ENCODE peak calls at places on chromosomes 11 and 22, in six cellular contexts. One of them, this sample, is unnamed.

GRCh38 chr11:91220476-91221202 is 997.8 kb upstream of the CHORDC1 start:
- DNase-seq in fibroblast of lung: peak; percentile 42
- DNase-seq in ovary: no peak
- DNase-seq in ACHN: no peak
- DNase-seq in EL: peak; percentile 34
- DNase-seq in stimulated activated CD4-positive, alpha-beta T cell treated with anti-CD3 and anti-CD28 coated beads, Interleukin-15, amount 100 ng/mL, for 1 hour: no peak
- DNase-seq in this sample: no peak

GRCh38 chr11:110960167-110960566 is 247.9 kb upstream of the ARHGAP20 start:
- DNase-seq in fibroblast of lung: no peak
- DNase-seq in ovary: no peak
- DNase-seq in ACHN: no peak
- DNase-seq in EL: no peak
- DNase-seq in stimulated activated CD4-positive, alpha-beta T cell treated with anti-CD3 and anti-CD28 coated beads, Interleukin-15, amount 100 ng/mL, for 1 hour: no peak
- DNase-seq in this sample: no peak

GRCh38 chr11:34637303-34637702 is 16.4 kb downstream of the EHF start:
- DNase-seq in fibroblast of lung: no peak
- DNase-seq in ovary: no peak
- DNase-seq in ACHN: no peak
- DNase-seq in EL: no peak
- DNase-seq in stimulated activated CD4-positive, alpha-beta T cell treated with anti-CD3 and anti-CD28 coated beads, Interleukin-15, amount 100 ng/mL, for 1 hour: no peak
- DNase-seq in this sample: no peak

GRCh38 chr11:12455938-12456337 is 78.6 kb downstream of the PARVA start:
- DNase-seq in fibroblast of lung: peak; percentile 87
- DNase-seq in ovary: no peak
- DNase-seq in ACHN: no peak
- DNase-seq in EL: peak; percentile 84
- DNase-seq in stimulated activated CD4-positive, alpha-beta T cell treated with anti-CD3 and anti-CD28 coated beads, Interleukin-15, amount 100 ng/mL, for 1 hour: no peak
- DNase-seq in this sample: no peak

GRCh38 chr22:18929459-18929858 is 6.6 kb downstream of the PRODH start:
- DNase-seq in fibroblast of lung: no peak
- DNase-seq in ovary: no peak
- DNase-seq in ACHN: no peak
- DNase-seq in EL: no peak
- DNase-seq in stimulated activated CD4-positive, alpha-beta T cell treated with anti-CD3 and anti-CD28 coated beads, Interleukin-15, amount 100 ng/mL, for 1 hour: no peak
- DNase-seq in this sample: no peak

GRCh38 chr22:20577549-20577975 is 70.2 kb downstream of the MED15 start:
- DNase-seq in fibroblast of lung: no peak
- DNase-seq in ovary: no peak
- DNase-seq in ACHN: no peak
- DNase-seq in EL: no peak
- DNase-seq in stimulated activated CD4-positive, alpha-beta T cell treated with anti-CD3 and anti-CD28 coated beads, Interleukin-15, amount 100 ng/mL, for 1 hour: no peak
- DNase-seq in this sample: no peak

GRCh38 chr11:33373636-33374035 is 116.5 kb downstream of the HIPK3 start:
- DNase-seq in fibroblast of lung: peak; percentile 29
- DNase-seq in ovary: no peak
- DNase-seq in ACHN: no peak
- DNase-seq in EL: no peak
- DNase-seq in stimulated activated CD4-positive, alpha-beta T cell treated with anti-CD3 and anti-CD28 coated beads, Interleukin-15, amount 100 ng/mL, for 1 hour: no peak
- DNase-seq in this sample: no peak

GRCh38 chr22:25762147-25762546 is 20.2 kb downstream of the MYO18B start:
- DNase-seq in fibroblast of lung: peak; percentile 34
- DNase-seq in ovary: no peak
- DNase-seq in ACHN: no peak
- DNase-seq in EL: no peak
- DNase-seq in stimulated activated CD4-positive, alpha-beta T cell treated with anti-CD3 and anti-CD28 coated beads, Interleukin-15, amount 100 ng/mL, for 1 hour: no peak
- DNase-seq in this sample: no peak

GRCh38 chr22:29531419-29531818 is 22.1 kb downstream of the THOC5 start:
- DNase-seq in fibroblast of lung: no peak
- DNase-seq in ovary: no peak
- DNase-seq in ACHN: no peak
- DNase-seq in EL: no peak
- DNase-seq in stimulated activated CD4-positive, alpha-beta T cell treated with anti-CD3 and anti-CD28 coated beads, Interleukin-15, amount 100 ng/mL, for 1 hour: no peak
- DNase-seq in this sample: no peak

GRCh38 chr11:23502821-23503220 is 642.5 kb upstream of the CCDC179 start:
- DNase-seq in fibroblast of lung: peak; percentile 57
- DNase-seq in ovary: no peak
- DNase-seq in ACHN: no peak
- DNase-seq in EL: peak; percentile 21
- DNase-seq in stimulated activated CD4-positive, alpha-beta T cell treated with anti-CD3 and anti-CD28 coated beads, Interleukin-15, amount 100 ng/mL, for 1 hour: no peak
- DNase-seq in this sample: no peak

GRCh38 chr11:64810891-64811272 is 531 bp upstream of the MEN1 start:
- DNase-seq in fibroblast of lung: no peak
- DNase-seq in ovary: peak; percentile 49
- DNase-seq in ACHN: no peak
- DNase-seq in EL: no peak
- DNase-seq in stimulated activated CD4-positive, alpha-beta T cell treated with anti-CD3 and anti-CD28 coated beads, Interleukin-15, amount 100 ng/mL, for 1 hour: no peak
- DNase-seq in this sample: no peak

GRCh38 chr11:125167954-125168821 is 3.6 kb downstream of the PKNOX2 start:
- DNase-seq in fibroblast of lung: peak; percentile 93
- DNase-seq in ovary: no peak
- DNase-seq in ACHN: no peak
- DNase-seq in EL: no peak
- DNase-seq in stimulated activated CD4-positive, alpha-beta T cell treated with anti-CD3 and anti-CD28 coated beads, Interleukin-15, amount 100 ng/mL, for 1 hour: no peak
- DNase-seq in this sample: no peak

GRCh38 chr11:108854366-108854765 is 189.5 kb downstream of the DDX10 start:
- DNase-seq in fibroblast of lung: no peak
- DNase-seq in ovary: no peak
- DNase-seq in ACHN: no peak
- DNase-seq in EL: no peak
- DNase-seq in stimulated activated CD4-positive, alpha-beta T cell treated with anti-CD3 and anti-CD28 coated beads, Interleukin-15, amount 100 ng/mL, for 1 hour: no peak
- DNase-seq in this sample: no peak

GRCh38 chr11:104332110-104332509 is 168.2 kb upstream of the PDGFD start:
- DNase-seq in fibroblast of lung: no peak
- DNase-seq in ovary: no peak
- DNase-seq in ACHN: peak; percentile 5
- DNase-seq in EL: no peak
- DNase-seq in stimulated activated CD4-positive, alpha-beta T cell treated with anti-CD3 and anti-CD28 coated beads, Interleukin-15, amount 100 ng/mL, for 1 hour: no peak
- DNase-seq in this sample: peak; percentile 74

GRCh38 chr22:36443198-36443770 is 38.2 kb downstream of the TXN2 start:
- DNase-seq in fibroblast of lung: peak; percentile 77
- DNase-seq in ovary: no peak
- DNase-seq in ACHN: no peak
- DNase-seq in EL: no peak
- DNase-seq in stimulated activated CD4-positive, alpha-beta T cell treated with anti-CD3 and anti-CD28 coated beads, Interleukin-15, amount 100 ng/mL, for 1 hour: no peak
- DNase-seq in this sample: no peak

GRCh38 chr11:3203221-3204043 is 15.2 kb downstream of the MRGPRG start:
- DNase-seq in fibroblast of lung: peak; percentile 19
- DNase-seq in ovary: no peak
- DNase-seq in ACHN: no peak
- DNase-seq in EL: peak; percentile 12
- DNase-seq in stimulated activated CD4-positive, alpha-beta T cell treated with anti-CD3 and anti-CD28 coated beads, Interleukin-15, amount 100 ng/mL, for 1 hour: no peak
- DNase-seq in this sample: peak; percentile 76

GRCh38 chr22:45551310-45552016 is 48.8 kb downstream of the FBLN1 start:
- DNase-seq in fibroblast of lung: peak; percentile 44
- DNase-seq in ovary: peak; percentile 72
- DNase-seq in ACHN: no peak
- DNase-seq in EL: no peak
- DNase-seq in stimulated activated CD4-positive, alpha-beta T cell treated with anti-CD3 and anti-CD28 coated beads, Interleukin-15, amount 100 ng/mL, for 1 hour: no peak
- DNase-seq in this sample: no peak